ENCODE peak calls at places on chromosomes 11 and 22, in seven cellular contexts. One of them, this sample, is unnamed.

GRCh38 chr22:20567993-20568417 is 60.6 kb downstream of the MED15 start:
- DNase-seq in neuronal stem cell: no peak
- DNase-seq in IMR-90: peak; percentile 59
- DNase-seq in H1: no peak
- DNase-seq in H9: no peak
- DNase-seq in mesenchymal stem cell: peak; percentile 71
- DNase-seq in trophoblast cell: peak; percentile 65
- DNase-seq in this sample: peak; percentile 51

GRCh38 chr11:118609380-118610219 is 2.2 kb downstream of the PHLDB1 start:
- DNase-seq in neuronal stem cell: no peak
- DNase-seq in IMR-90: peak; percentile 34
- DNase-seq in H1: no peak
- DNase-seq in H9: no peak
- DNase-seq in mesenchymal stem cell: peak; percentile 63
- DNase-seq in trophoblast cell: no peak
- DNase-seq in this sample: peak; percentile 26

GRCh38 chr11:99015634-99016454 is 4.9 kb upstream of the CNTN5 start:
- DNase-seq in neuronal stem cell: peak; percentile 42
- DNase-seq in IMR-90: peak; percentile 51
- DNase-seq in H1: no peak
- DNase-seq in H9: no peak
- DNase-seq in mesenchymal stem cell: peak; percentile 52
- DNase-seq in trophoblast cell: peak; percentile 69
- DNase-seq in this sample: peak; percentile 60

GRCh38 chr11:47433991-47434786 is 8.0 kb upstream of the PSMC3 start:
- DNase-seq in neuronal stem cell: no peak
- DNase-seq in IMR-90: peak; percentile 70
- DNase-seq in H1: no peak
- DNase-seq in H9: no peak
- DNase-seq in mesenchymal stem cell: no peak
- DNase-seq in trophoblast cell: no peak
- DNase-seq in this sample: no peak

GRCh38 chr11:31958086-31958735 is 132.7 kb upstream of the RCN1 start:
- DNase-seq in neuronal stem cell: peak; percentile 74
- DNase-seq in IMR-90: peak; percentile 29
- DNase-seq in H1: peak; percentile 47
- DNase-seq in H9: peak; percentile 79
- DNase-seq in mesenchymal stem cell: peak; percentile 24
- DNase-seq in trophoblast cell: peak; percentile 70
- DNase-seq in this sample: peak; percentile 82

GRCh38 chr22:19065298-19065859 is 56.8 kb downstream of the DGCR2 start:
- DNase-seq in neuronal stem cell: no peak
- DNase-seq in IMR-90: no peak
- DNase-seq in H1: no peak
- DNase-seq in H9: no peak
- DNase-seq in mesenchymal stem cell: no peak
- DNase-seq in trophoblast cell: no peak
- DNase-seq in this sample: no peak

GRCh38 chr22:42261266-42261665 is 9.2 kb downstream of the TCF20 start:
- DNase-seq in neuronal stem cell: no peak
- DNase-seq in IMR-90: peak; percentile 72
- DNase-seq in H1: no peak
- DNase-seq in H9: no peak
- DNase-seq in mesenchymal stem cell: no peak
- DNase-seq in trophoblast cell: peak; percentile 35
- DNase-seq in this sample: no peak

GRCh38 chr22:25281675-25282345 is 62.4 kb downstream of the CRYBB2 start:
- DNase-seq in neuronal stem cell: peak; percentile 5
- DNase-seq in IMR-90: no peak
- DNase-seq in H1: no peak
- DNase-seq in H9: peak; percentile 44
- DNase-seq in mesenchymal stem cell: no peak
- DNase-seq in trophoblast cell: no peak
- DNase-seq in this sample: peak; percentile 36

GRCh38 chr22:19974233-19974861 is 32.7 kb upstream of the TXNRD2 start:
- DNase-seq in neuronal stem cell: peak; percentile 76
- DNase-seq in IMR-90: peak; percentile 51
- DNase-seq in H1: peak; percentile 86
- DNase-seq in H9: peak; percentile 99
- DNase-seq in mesenchymal stem cell: peak; percentile 59
- DNase-seq in trophoblast cell: peak; percentile 92
- DNase-seq in this sample: peak; percentile 99

GRCh38 chr22:35212996-35213395 is 44.3 kb upstream of the HMGXB4 start:
- DNase-seq in neuronal stem cell: no peak
- DNase-seq in IMR-90: no peak
- DNase-seq in H1: no peak
- DNase-seq in H9: no peak
- DNase-seq in mesenchymal stem cell: no peak
- DNase-seq in trophoblast cell: peak; percentile 83
- DNase-seq in this sample: no peak

GRCh38 chr11:39541945-39542351 is 1917.5 kb downstream of the LRRC4C start:
- DNase-seq in neuronal stem cell: no peak
- DNase-seq in IMR-90: no peak
- DNase-seq in H1: no peak
- DNase-seq in H9: peak; percentile 45
- DNase-seq in mesenchymal stem cell: no peak
- DNase-seq in trophoblast cell: peak; percentile 1
- DNase-seq in this sample: peak; percentile 92

GRCh38 chr11:14861680-14862079 is 30.4 kb downstream of the CYP2R1 start:
- DNase-seq in neuronal stem cell: no peak
- DNase-seq in IMR-90: no peak
- DNase-seq in H1: no peak
- DNase-seq in H9: no peak
- DNase-seq in mesenchymal stem cell: no peak
- DNase-seq in trophoblast cell: no peak
- DNase-seq in this sample: no peak

GRCh38 chr11:17923213-17923612 is 89.6 kb downstream of the SERGEF start:
- DNase-seq in neuronal stem cell: no peak
- DNase-seq in IMR-90: no peak
- DNase-seq in H1: no peak
- DNase-seq in H9: no peak
- DNase-seq in mesenchymal stem cell: no peak
- DNase-seq in trophoblast cell: peak; percentile 33
- DNase-seq in this sample: peak; percentile 40

GRCh38 chr11:47192111-47192510 is 5.9 kb upstream of the PACSIN3 start:
- DNase-seq in neuronal stem cell: no peak
- DNase-seq in IMR-90: no peak
- DNase-seq in H1: no peak
- DNase-seq in H9: no peak
- DNase-seq in mesenchymal stem cell: no peak
- DNase-seq in trophoblast cell: peak; percentile 95
- DNase-seq in this sample: peak; percentile 59

GRCh38 chr11:60985991-60986915 is 14.8 kb downstream of the CD6 start:
- DNase-seq in neuronal stem cell: no peak
- DNase-seq in IMR-90: peak; percentile 46
- DNase-seq in H1: no peak
- DNase-seq in H9: no peak
- DNase-seq in mesenchymal stem cell: no peak
- DNase-seq in trophoblast cell: peak; percentile 3
- DNase-seq in this sample: no peak

GRCh38 chr11:16791494-16791961 is 53.1 kb downstream of the C11orf58 start:
- DNase-seq in neuronal stem cell: no peak
- DNase-seq in IMR-90: peak; percentile 95
- DNase-seq in H1: no peak
- DNase-seq in H9: no peak
- DNase-seq in mesenchymal stem cell: peak; percentile 96
- DNase-seq in trophoblast cell: peak; percentile 82
- DNase-seq in this sample: peak; percentile 22

GRCh38 chr22:48959496-48959895 is 868.2 kb downstream of the BRD1 start:
- DNase-seq in neuronal stem cell: no peak
- DNase-seq in IMR-90: no peak
- DNase-seq in H1: no peak
- DNase-seq in H9: peak; percentile 13
- DNase-seq in mesenchymal stem cell: no peak
- DNase-seq in trophoblast cell: no peak
- DNase-seq in this sample: no peak

GRCh38 chr11:67674442-67674871 is at the start of gene ALDH3B2:
- DNase-seq in neuronal stem cell: no peak
- DNase-seq in IMR-90: no peak
- DNase-seq in H1: no peak
- DNase-seq in H9: no peak
- DNase-seq in mesenchymal stem cell: no peak
- DNase-seq in trophoblast cell: peak; percentile 90
- DNase-seq in this sample: peak; percentile 72

GRCh38 chr11:3126207-3126865 is 38.8 kb downstream of the OSBPL5 start:
- DNase-seq in neuronal stem cell: no peak
- DNase-seq in IMR-90: no peak
- DNase-seq in H1: no peak
- DNase-seq in H9: no peak
- DNase-seq in mesenchymal stem cell: no peak
- DNase-seq in trophoblast cell: no peak
- DNase-seq in this sample: no peak

GRCh38 chr11:1223346-1224108 is 661 bp downstream of the MUC5B start:
- DNase-seq in neuronal stem cell: no peak
- DNase-seq in IMR-90: no peak
- DNase-seq in H1: no peak
- DNase-seq in H9: peak; percentile 17
- DNase-seq in mesenchymal stem cell: no peak
- DNase-seq in trophoblast cell: no peak
- DNase-seq in this sample: no peak

GRCh38 chr22:22479999-22480532 is 28.5 kb downstream of the ZNF280B start:
- DNase-seq in neuronal stem cell: no peak
- DNase-seq in IMR-90: peak; percentile 51
- DNase-seq in H1: no peak
- DNase-seq in H9: no peak
- DNase-seq in mesenchymal stem cell: peak; percentile 28
- DNase-seq in trophoblast cell: peak; percentile 52
- DNase-seq in this sample: no peak

GRCh38 chr11:10454902-10455631 is at the start of gene AMPD3:
- DNase-seq in neuronal stem cell: no peak
- DNase-seq in IMR-90: peak; percentile 99
- DNase-seq in H1: no peak
- DNase-seq in H9: peak; percentile 30
- DNase-seq in mesenchymal stem cell: peak; percentile 99
- DNase-seq in trophoblast cell: peak; percentile 52
- DNase-seq in this sample: no peak

GRCh38 chr22:50697667-50698506 is 25.3 kb downstream of the SHANK3 start:
- DNase-seq in neuronal stem cell: no peak
- DNase-seq in IMR-90: no peak
- DNase-seq in H1: no peak
- DNase-seq in H9: no peak
- DNase-seq in mesenchymal stem cell: no peak
- DNase-seq in trophoblast cell: no peak
- DNase-seq in this sample: no peak

GRCh38 chr11:122183933-122184332 is 67.9 kb upstream of the BLID start:
- DNase-seq in neuronal stem cell: no peak
- DNase-seq in IMR-90: no peak
- DNase-seq in H1: no peak
- DNase-seq in H9: no peak
- DNase-seq in mesenchymal stem cell: no peak
- DNase-seq in trophoblast cell: no peak
- DNase-seq in this sample: no peak

GRCh38 chr11:16604784-16605439 is 133.5 kb upstream of the C11orf58 start:
- DNase-seq in neuronal stem cell: peak; percentile 40
- DNase-seq in IMR-90: peak; percentile 35
- DNase-seq in H1: no peak
- DNase-seq in H9: peak; percentile 39
- DNase-seq in mesenchymal stem cell: peak; percentile 57
- DNase-seq in trophoblast cell: peak; percentile 47
- DNase-seq in this sample: peak; percentile 71

GRCh38 chr22:39953101-39953500 is 7.1 kb upstream of the TMA7B start:
- DNase-seq in neuronal stem cell: no peak
- DNase-seq in IMR-90: no peak
- DNase-seq in H1: no peak
- DNase-seq in H9: no peak
- DNase-seq in mesenchymal stem cell: no peak
- DNase-seq in trophoblast cell: no peak
- DNase-seq in this sample: no peak
- H3K18ac ChIP-seq in neuronal stem cell: no peak overlapping the region
- H3K18ac ChIP-seq in IMR-90: no peak overlapping the region
- H3K18ac ChIP-seq in H1: peak overlapping the region; percentile 60
- H3K18ac ChIP-seq in H9: no peak overlapping the region
- H3K18ac ChIP-seq in mesenchymal stem cell: no peak overlapping the region
- H3K18ac ChIP-seq in trophoblast cell: no peak overlapping the region
- H3K18ac ChIP-seq in this sample: no peak overlapping the region

GRCh38 chr11:91407842-91408241 is 816.8 kb upstream of the FAT3 start:
- DNase-seq in neuronal stem cell: no peak
- DNase-seq in IMR-90: no peak
- DNase-seq in H1: no peak
- DNase-seq in H9: no peak
- DNase-seq in mesenchymal stem cell: no peak
- DNase-seq in trophoblast cell: no peak
- DNase-seq in this sample: no peak
- H3K18ac ChIP-seq in neuronal stem cell: no peak overlapping the region
- H3K18ac ChIP-seq in IMR-90: no peak overlapping the region
- H3K18ac ChIP-seq in H1: no peak overlapping the region
- H3K18ac ChIP-seq in H9: no peak overlapping the region
- H3K18ac ChIP-seq in mesenchymal stem cell: no peak overlapping the region
- H3K18ac ChIP-seq in trophoblast cell: no peak overlapping the region
- H3K18ac ChIP-seq in this sample: no peak overlapping the region

DNA sequence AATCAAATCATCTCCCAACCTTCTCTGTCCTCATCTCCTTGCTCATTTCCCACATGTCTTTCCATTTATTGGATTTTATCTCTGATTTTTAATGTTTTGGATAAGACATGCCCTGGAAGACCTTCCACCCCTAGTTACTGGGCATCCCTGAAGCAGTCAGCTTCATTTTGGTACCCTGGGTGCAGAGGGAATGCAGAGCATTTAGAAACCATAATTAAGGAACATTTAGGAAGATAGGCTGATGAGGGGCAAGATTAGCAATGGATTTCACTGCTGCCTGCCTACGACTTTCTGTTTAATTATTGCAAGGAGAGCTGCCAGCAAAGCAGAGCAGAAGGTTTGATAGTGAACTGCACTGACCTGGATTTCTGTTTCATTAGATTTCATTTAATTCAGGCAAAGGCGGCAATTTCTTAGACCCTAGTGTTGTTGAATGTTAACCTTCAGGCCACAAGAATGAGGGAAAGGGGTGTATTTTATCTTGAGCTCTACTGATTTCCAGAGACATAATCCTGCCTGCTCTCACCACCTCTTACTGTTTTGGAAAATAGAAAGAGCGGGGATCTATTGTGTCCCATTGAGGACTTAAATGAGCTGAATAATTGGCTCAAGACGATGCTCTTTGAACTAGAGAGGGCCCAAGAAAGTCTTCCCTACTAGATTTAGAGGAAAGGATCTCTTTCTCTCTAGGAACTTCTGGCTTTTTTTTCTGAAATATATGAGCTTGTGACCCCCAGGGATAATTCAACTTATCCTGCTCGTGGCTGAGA is 461.2 kb upstream of the KIRREL3 start:
- DNase-seq in neuronal stem cell: peak; percentile 14
- DNase-seq in IMR-90: no peak
- DNase-seq in H1: no peak
- DNase-seq in H9: no peak
- DNase-seq in mesenchymal stem cell: no peak
- DNase-seq in trophoblast cell: no peak
- DNase-seq in this sample: peak; percentile 44
- H3K18ac ChIP-seq in neuronal stem cell: no peak overlapping the region
- H3K18ac ChIP-seq in IMR-90: no peak overlapping the region
- H3K18ac ChIP-seq in H1: no peak overlapping the region
- H3K18ac ChIP-seq in H9: no peak overlapping the region
- H3K18ac ChIP-seq in mesenchymal stem cell: no peak overlapping the region
- H3K18ac ChIP-seq in trophoblast cell: no peak overlapping the region
- H3K18ac ChIP-seq in this sample: peak overlapping the region; percentile 54

DNA sequence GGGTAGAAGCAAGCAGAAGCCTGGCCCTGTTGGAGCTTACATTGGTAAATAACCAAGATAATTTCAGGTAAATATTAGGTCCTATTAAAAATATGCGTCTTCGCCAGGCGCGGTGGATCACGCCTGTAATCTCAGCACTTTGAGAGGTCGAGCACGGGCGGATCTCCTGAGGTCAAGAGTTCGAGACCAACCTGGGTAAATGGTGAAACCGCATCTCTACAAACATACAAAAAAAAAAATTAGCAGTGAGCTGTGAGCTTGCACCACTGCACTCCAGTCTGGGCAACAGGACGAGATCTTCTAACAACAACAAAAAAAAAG is 529 bp upstream of the SULT4A1 start:
- DNase-seq in neuronal stem cell: no peak
- DNase-seq in IMR-90: no peak
- DNase-seq in H1: no peak
- DNase-seq in H9: no peak
- DNase-seq in mesenchymal stem cell: no peak
- DNase-seq in trophoblast cell: no peak
- DNase-seq in this sample: no peak
- H3K18ac ChIP-seq in neuronal stem cell: peak overlapping the region; percentile 29
- H3K18ac ChIP-seq in IMR-90: no peak overlapping the region
- H3K18ac ChIP-seq in H1: no peak overlapping the region
- H3K18ac ChIP-seq in H9: peak overlapping the region; percentile 31
- H3K18ac ChIP-seq in mesenchymal stem cell: no peak overlapping the region
- H3K18ac ChIP-seq in trophoblast cell: no peak overlapping the region
- H3K18ac ChIP-seq in this sample: no peak overlapping the region